ENCODE peak calls at places on chromosomes 11 and 22, in five cellular contexts. S is Peyer's patch, P is M059J, V is NCI-H1436 treated with DMSO at 0.1 percent for 48 hours, B is cardiac fibroblast. L is an unnamed sample.

GRCh38 chr11:10139656-10140055 is 154.4 kb downstream of the SBF2 start:
- DNase-seq in S (no peak), P (peak; percentile 75), V (no peak), B (peak; percentile 91), L (peak; percentile 58)

GRCh38 chr11:14645985-14646900 is 2.6 kb downstream of the PDE3B start:
- DNase-seq in S (no peak), P (no peak), V (no peak), B (no peak), L (no peak)

GRCh38 chr11:107996025-107996776 is 12.5 kb upstream of the CUL5 start:
- DNase-seq in S (no peak), P (no peak), V (no peak), B (no peak), L (no peak)

GRCh38 chr11:77130763-77131513 is 2.9 kb downstream of the MYO7A start:
- DNase-seq in S (no peak), P (peak; percentile 60), V (no peak), B (peak; percentile 81), L (no peak)

GRCh38 chr22:19407649-19408606 is 23.6 kb downstream of the HIRA start:
- DNase-seq in S (no peak), P (no peak), V (no peak), B (peak; percentile 41), L (no peak)

GRCh38 chr11:7651140-7651551 is 22.2 kb downstream of the CYB5R2 start:
- DNase-seq in S (no peak), P (peak; percentile 85), V (no peak), B (no peak), L (no peak)

GRCh38 chr22:50059185-50059880 is 1.2 kb upstream of the TTLL8 start:
- DNase-seq in S (no peak), P (peak; percentile 15), V (peak; percentile 19), B (peak; percentile 58), L (peak; percentile 0)

GRCh38 chr11:105148241-105148640 is 8.7 kb upstream of the CARD18 start:
- DNase-seq in S (no peak), P (peak; percentile 35), V (no peak), B (no peak), L (no peak)

GRCh38 chr11:46611526-46612304 is 5.3 kb downstream of the HARBI1 start:
- DNase-seq in S (peak; percentile 53), P (no peak), V (no peak), B (no peak), L (no peak)

GRCh38 chr11:64101461-64101860 is 64.5 kb downstream of the MACROD1 start:
- DNase-seq in S (no peak), P (no peak), V (no peak), B (no peak), L (no peak)

GRCh38 chr11:59931688-59932087 is 6.5 kb upstream of the OOSP1 start:
- DNase-seq in S (no peak), P (no peak), V (no peak), B (no peak), L (no peak)

GRCh38 chr11:89381094-89381493 is 110.1 kb downstream of the NOX4 start:
- DNase-seq in S (no peak), P (peak; percentile 94), V (no peak), B (peak; percentile 91), L (peak; percentile 89)

GRCh38 chr11:125202362-125202880 is 37.9 kb downstream of the PKNOX2 start:
- DNase-seq in S (no peak), P (no peak), V (no peak), B (no peak), L (no peak)

GRCh38 chr22:40322061-40322460 is 24.2 kb upstream of the ADSL start:
- DNase-seq in S (no peak), P (no peak), V (no peak), B (no peak), L (no peak)

GRCh38 chr11:121406291-121406690 is 45.8 kb upstream of the SORL1 start:
- DNase-seq in S (no peak), P (no peak), V (no peak), B (no peak), L (no peak)

GRCh38 chr11:104286129-104286528 is 122.2 kb upstream of the PDGFD start:
- DNase-seq in S (no peak), P (no peak), V (no peak), B (peak; percentile 10), L (no peak)

GRCh38 chr11:201936-202335 is 5.3 kb downstream of the BET1L start:
- DNase-seq in S (peak; percentile 41), P (no peak), V (no peak), B (no peak), L (no peak)

GRCh38 chr22:21942407-21942895 is 10.2 kb downstream of the PPM1F start:
- DNase-seq in S (peak; percentile 65), P (peak; percentile 83), V (no peak), B (peak; percentile 86), L (peak; percentile 40)

GRCh38 chr11:19187101-19187500 is 14.7 kb downstream of the CSRP3 start:
- DNase-seq in S (no peak), P (peak; percentile 33), V (no peak), B (no peak), L (peak; percentile 3)

GRCh38 chr11:35160248-35160820 is 21.4 kb downstream of the CD44 start:
- DNase-seq in S (no peak), P (no peak), V (no peak), B (no peak), L (no peak)

L was measured in AG09309.